ENCODE peak calls at places on chromosomes 5 and 9, in nine cellular contexts. V is foreskin fibroblast; E is CD8-positive, alpha-beta T cell; I is A549; B is cardiac muscle cell; U is breast epithelium; T is left ventricle myocardium inferior; X is SK-N-SH; J is cardiac fibroblast. G is an unnamed sample.

GRCh38 chr9:89410709-89411111 is 87.2 kb downstream of the SEMA4D start:
- DNase-seq in I (no peak), B (no peak), X (no peak), U (no peak), T (no peak), J (no peak), E (no peak), V (no peak), G (no peak)

GRCh38 chr9:129604766-129605163 is 16.1 kb downstream of the C9orf50 start:
- DNase-seq in J (no peak), I (no peak), X (no peak), T (no peak), B (no peak), E (no peak), U (no peak), V (no peak), G (no peak)

GRCh38 chr5:98755406-98755805 is 18.1 kb upstream of the RGMB start:
- DNase-seq in I (no peak), U (no peak), T (no peak), J (no peak), V (peak; percentile 81), X (no peak), E (no peak), B (no peak), G (peak; percentile 66)

GRCh38 chr5:14490309-14490711 is 91.3 kb upstream of the OTULINL start:
- DNase-seq in X (peak; percentile 12), J (no peak), B (no peak), U (no peak), V (peak; percentile 50), E (no peak), T (no peak), I (no peak), G (peak; percentile 27)

GRCh38 chr9:131290039-131290766 is 680 bp downstream of the PLPP7 start:
- DNase-seq in J (no peak), V (peak; percentile 25), E (no peak), I (no peak), U (no peak), X (peak; percentile 80), B (no peak), T (no peak), G (peak; percentile 14)

GRCh38 chr5:179870403-179870903 is 11.8 kb upstream of the MRNIP start:
- DNase-seq in B (peak; percentile 28), T (peak; percentile 76), X (peak; percentile 87), I (peak; percentile 56), V (no peak), E (no peak), U (no peak), J (peak; percentile 81), G (peak; percentile 21)

GRCh38 chr5:53927668-53928247 is 367.3 kb downstream of the NDUFS4 start:
- DNase-seq in T (no peak), B (no peak), X (no peak), I (no peak), J (no peak), U (no peak), E (no peak), V (no peak), G (no peak)

GRCh38 chr5:145178667-145179523 is 656.2 kb downstream of the PRELID2 start:
- DNase-seq in V (no peak), X (no peak), I (no peak), T (no peak), U (no peak), J (peak; percentile 13), E (no peak), B (peak; percentile 11), G (peak; percentile 62)

GRCh38 chr5:173764321-173765029 is 123.7 kb upstream of the CPEB4 start:
- DNase-seq in X (no peak), V (peak; percentile 97), U (peak; percentile 86), J (peak; percentile 95), T (peak; percentile 78), B (peak; percentile 95), E (no peak), I (peak; percentile 96), G (peak; percentile 93)

GRCh38 chr5:58499951-58500350 is 8.7 kb downstream of the GAPT start:
- DNase-seq in T (no peak), B (no peak), V (no peak), X (no peak), I (no peak), U (no peak), E (no peak), J (no peak), G (no peak)

GRCh38 chr5:173676375-173676774 is 59.9 kb upstream of the BOD1 start:
- DNase-seq in T (no peak), U (no peak), J (no peak), V (no peak), I (no peak), E (no peak), X (no peak), B (no peak), G (no peak)

GRCh38 chr5:73831066-73831465 is 205.1 kb downstream of the ARHGEF28 start:
- DNase-seq in J (no peak), B (no peak), T (no peak), U (no peak), E (no peak), V (no peak), X (no peak), I (no peak), G (no peak)

GRCh38 chr5:40240111-40240510 is 439.6 kb upstream of the PTGER4 start:
- DNase-seq in X (no peak), J (peak; percentile 12), E (no peak), B (no peak), T (no peak), U (no peak), V (peak; percentile 77), I (no peak), G (peak; percentile 64)

GRCh38 chr9:107044872-107045271 is 181.9 kb downstream of the ZNF462 start:
- DNase-seq in X (no peak), V (no peak), E (no peak), I (no peak), B (no peak), J (no peak), T (no peak), U (no peak), G (no peak)

GRCh38 chr9:81035171-81035570 is 654.2 kb downstream of the TLE1 start:
- DNase-seq in B (peak; percentile 67), T (no peak), E (no peak), I (no peak), U (no peak), X (peak; percentile 5), J (peak; percentile 54), V (peak; percentile 78), G (peak; percentile 77)

DNA sequence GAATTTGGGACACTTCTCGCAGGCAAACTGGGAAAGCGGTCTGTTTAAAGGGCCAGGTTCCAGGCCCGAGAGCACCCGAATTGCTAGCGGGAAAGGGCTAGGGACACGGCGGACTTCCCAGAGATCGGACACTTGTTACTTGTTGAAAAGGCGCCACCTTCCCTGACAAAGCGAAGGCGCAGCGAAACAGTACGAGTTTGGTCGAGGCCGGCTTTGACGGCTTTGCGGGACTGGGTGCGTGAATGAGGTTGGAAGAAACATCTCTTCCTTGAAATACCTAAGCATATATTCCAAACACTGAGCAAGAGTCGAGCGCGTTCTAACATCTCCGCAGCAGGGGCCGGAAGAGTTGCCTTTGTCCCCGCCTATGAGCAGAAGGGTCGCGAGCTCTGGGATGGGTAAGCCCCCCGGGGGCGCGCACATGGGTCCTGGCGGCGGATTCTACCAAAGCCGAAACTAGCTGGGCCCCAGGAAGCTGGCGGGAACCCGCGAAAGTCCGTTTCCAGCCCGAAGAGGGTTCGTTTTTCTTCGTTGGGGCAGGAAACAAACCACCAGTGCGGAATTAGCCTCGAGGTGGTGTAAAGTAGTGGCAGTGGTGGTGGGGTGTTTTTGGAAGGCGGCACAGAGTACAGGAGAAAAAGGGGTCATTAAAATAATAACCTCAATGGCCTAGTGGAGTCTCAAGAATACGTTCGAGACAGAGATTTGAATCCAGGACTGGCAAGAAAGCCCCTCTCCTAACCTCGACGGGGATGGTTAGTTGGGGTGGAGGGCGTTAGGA is 1.5 kb downstream of the GDNF start:
- DNase-seq in X (peak; percentile 32), U (no peak), E (no peak), V (peak; percentile 79), T (no peak), B (peak; percentile 33), J (peak; percentile 27), I (peak; percentile 31), G (peak; percentile 33)
- TF ChIP-seq CTCF in X (peak; percentile 34), U (no peak), E (no peak), V (peak; percentile 3), T (peak; percentile 16), B (peak; percentile 17), J (peak; percentile 31), I (no peak), G (no peak)

DNA sequence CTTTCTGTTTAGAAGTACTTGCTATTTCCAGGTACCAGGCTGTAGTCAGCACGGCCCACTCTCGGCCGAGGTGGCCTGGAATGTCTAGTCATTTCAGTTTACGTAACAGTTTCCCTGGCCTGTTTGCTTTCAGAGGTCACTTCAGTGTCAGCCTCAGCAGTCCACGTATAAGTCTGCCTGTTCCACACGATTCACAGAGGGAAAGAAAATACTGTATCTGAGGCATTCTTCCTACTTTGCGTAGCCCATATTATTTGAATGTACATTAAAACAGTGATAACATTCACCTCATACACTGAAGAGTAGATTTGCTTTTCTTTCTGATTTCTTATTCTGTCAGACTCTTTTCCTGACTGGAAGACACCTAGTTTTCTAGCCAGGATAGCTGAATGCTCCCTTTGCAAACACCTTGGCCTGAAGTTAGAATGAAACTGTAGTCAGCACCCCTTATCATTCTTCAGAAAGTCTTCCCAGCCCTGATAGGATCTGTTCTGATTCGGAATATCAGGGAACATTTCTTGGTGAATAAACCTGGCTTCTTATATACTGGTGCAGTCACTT is 140.9 kb downstream of the AOPEP start:
- DNase-seq in E (no peak), B (peak; percentile 89), U (peak; percentile 72), V (peak; percentile 68), X (peak; percentile 17), T (peak; percentile 62), I (peak; percentile 87), J (peak; percentile 89), G (peak; percentile 89)
- H3K4me3 ChIP-seq in E (no peak overlapping the region), B (no peak overlapping the region), U (no peak overlapping the region), V (no peak overlapping the region), X (no peak overlapping the region), T (peak overlapping the region; percentile 37), I (no peak overlapping the region), J (no peak overlapping the region), G (peak overlapping the region; percentile 0)

GRCh38 chr9:17052626-17053025 is 82.2 kb upstream of the CNTLN start:
- DNase-seq in E (no peak), B (no peak), V (no peak), T (no peak), U (no peak), X (no peak), J (no peak), I (no peak), G (no peak)
- TF ChIP-seq CTCF in E (no peak), B (no peak), V (no peak), T (no peak), U (no peak), X (no peak), J (no peak), I (no peak), G (no peak)

DNA sequence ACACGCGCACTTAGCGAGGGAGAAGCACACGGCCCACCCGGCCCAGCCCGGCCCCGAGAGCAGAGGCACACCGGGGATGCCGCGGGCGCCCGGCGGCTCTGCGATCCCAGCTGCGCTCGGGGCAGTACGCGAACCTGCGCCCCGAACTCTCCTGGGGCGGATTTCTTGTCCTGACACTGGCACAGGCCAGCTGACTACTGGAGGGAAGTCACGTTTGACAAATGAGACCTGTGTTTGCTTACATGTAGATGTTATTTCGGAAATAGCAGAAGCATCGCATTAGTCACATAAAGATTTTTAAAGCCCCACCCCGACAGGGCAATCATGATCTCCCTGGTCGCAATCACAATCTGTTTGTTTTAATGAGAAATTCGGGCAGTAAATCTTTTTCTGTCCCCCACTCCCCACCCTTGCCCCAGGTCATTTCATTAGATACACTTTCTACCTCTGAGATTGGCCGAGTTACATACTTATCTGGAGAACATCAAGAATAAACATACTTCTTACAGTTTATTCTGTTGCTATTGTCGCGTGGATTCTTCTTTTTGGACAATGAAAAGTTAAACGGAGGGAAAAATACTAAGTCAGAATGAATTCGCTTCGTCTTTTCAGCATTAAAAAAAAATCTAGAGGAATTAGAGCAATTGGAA is 518.9 kb downstream of the CTNND2 start:
- DNase-seq in B (no peak), X (peak; percentile 23), U (no peak), T (no peak), E (no peak), V (no peak), J (no peak), I (no peak), G (no peak)
- H3K4me3 ChIP-seq in B (peak overlapping the region; percentile 34), X (no peak overlapping the region), U (peak overlapping the region; percentile 44), T (peak overlapping the region; percentile 55), E (no peak overlapping the region), V (no peak overlapping the region), J (no peak overlapping the region), I (peak overlapping the region; percentile 35), G (no peak overlapping the region)

G was measured in fibroblast of the aortic adventitia.